ENCODE peak calls at places on chromosome 1, in nine cellular contexts. P is neural progenitor cell, I is MM.1S, L is GM23338, T is SK-N-SH, X is hepatocyte, N is OCI-LY7, C is PC-3, Z is HCT116. R is an unnamed sample.

GRCh38 chr1:20787775-20788488 is 825 bp upstream of the HP1BP3 start:
- DNase-seq in P (peak; percentile 23), I (no peak), L (peak; percentile 28), T (peak; percentile 34), X (peak; percentile 55), N (no peak), C (peak; percentile 53), Z (no peak), R (peak; percentile 88)

GRCh38 chr1:53577141-53578100 is 118.2 kb downstream of the DMRTB1 start:
- DNase-seq in P (peak; percentile 33), I (no peak), L (peak; percentile 48), T (no peak), X (no peak), N (no peak), C (no peak), Z (no peak), R (no peak)

GRCh38 chr1:218568962-218569530 is 223.9 kb downstream of the TGFB2 start:
- DNase-seq in P (no peak), I (no peak), L (no peak), T (no peak), X (no peak), N (no peak), C (no peak), Z (no peak), R (peak; percentile 29)

GRCh38 chr1:46193984-46194570 is 4.2 kb downstream of the POMGNT1 start:
- DNase-seq in P (no peak), I (no peak), L (peak; percentile 41), T (no peak), X (peak; percentile 4), N (no peak), C (no peak), Z (no peak), R (no peak)

GRCh38 chr1:225711236-225711937 is 58.5 kb upstream of the ENAH start:
- DNase-seq in P (no peak), I (no peak), L (no peak), T (no peak), X (peak; percentile 26), N (no peak), C (no peak), Z (no peak), R (no peak)

GRCh38 chr1:4736254-4736653 is 81.8 kb downstream of the AJAP1 start:
- DNase-seq in P (no peak), I (no peak), L (no peak), T (no peak), X (no peak), N (no peak), C (no peak), Z (no peak), R (no peak)

GRCh38 chr1:47465605-47466004 is 27.8 kb downstream of the FOXD2 start:
- DNase-seq in P (no peak), I (no peak), L (no peak), T (no peak), X (no peak), N (no peak), C (no peak), Z (no peak), R (no peak)

GRCh38 chr1:151011154-151011850 is 3.1 kb downstream of the PRUNE1 start:
- DNase-seq in P (no peak), I (no peak), L (no peak), T (no peak), X (no peak), N (no peak), C (no peak), Z (no peak), R (peak; percentile 42)

GRCh38 chr1:198986041-198986440 is 347.2 kb downstream of the PTPRC start:
- DNase-seq in P (no peak), I (no peak), L (no peak), T (no peak), X (no peak), N (no peak), C (no peak), Z (no peak), R (no peak)

GRCh38 chr1:209335090-209335692 is 248.3 kb upstream of the CAMK1G start:
- DNase-seq in P (peak; percentile 80), I (peak; percentile 51), L (peak; percentile 88), T (peak; percentile 59), X (peak; percentile 66), N (peak; percentile 11), C (peak; percentile 61), Z (peak; percentile 28), R (peak; percentile 62)

GRCh38 chr1:40735234-40735633 is 43.7 kb downstream of the NFYC start:
- DNase-seq in P (no peak), I (no peak), L (no peak), T (no peak), X (no peak), N (no peak), C (no peak), Z (no peak), R (no peak)

GRCh38 chr1:87329756-87330200 is 1.1 kb downstream of the LMO4 start:
- DNase-seq in P (no peak), I (peak; percentile 41), L (no peak), T (no peak), X (no peak), N (no peak), C (peak; percentile 3), Z (no peak), R (peak; percentile 56)

GRCh38 chr1:54118704-54119103 is 34.1 kb downstream of the CDCP2 start:
- DNase-seq in P (no peak), I (no peak), L (no peak), T (no peak), X (no peak), N (no peak), C (peak; percentile 77), Z (no peak), R (peak; percentile 93)

GRCh38 chr1:18010408-18010807 is 97.2 kb upstream of the IGSF21 start:
- DNase-seq in P (no peak), I (no peak), L (no peak), T (peak; percentile 22), X (no peak), N (no peak), C (no peak), Z (peak; percentile 12), R (no peak)

GRCh38 chr1:28246427-28246832 is 10.5 kb downstream of the ATP5IF1 start:
- DNase-seq in P (no peak), I (peak; percentile 76), L (peak; percentile 52), T (no peak), X (peak; percentile 67), N (peak; percentile 86), C (peak; percentile 90), Z (no peak), R (peak; percentile 63)

GRCh38 chr1:28247603-28248272 is 11.6 kb upstream of the SESN2 start:
- DNase-seq in P (no peak), I (no peak), L (no peak), T (no peak), X (no peak), N (no peak), C (no peak), Z (no peak), R (no peak)

GRCh38 chr1:28249013-28249870 is 10.1 kb upstream of the SESN2 start:
- DNase-seq in P (peak; percentile 50), I (peak; percentile 40), L (peak; percentile 70), T (peak; percentile 31), X (peak; percentile 63), N (peak; percentile 85), C (peak; percentile 88), Z (peak; percentile 85), R (peak; percentile 75)

GRCh38 chr1:28248273-28249012 is 10.9 kb upstream of the SESN2 start:
- DNase-seq in P (peak; percentile 81), I (peak; percentile 82), L (peak; percentile 92), T (peak; percentile 69), X (peak; percentile 85), N (peak; percentile 88), C (peak; percentile 80), Z (peak; percentile 64), R (peak; percentile 86)

GRCh38 chr1:28249879-28250295 is 9.4 kb upstream of the SESN2 start:
- DNase-seq in P (no peak), I (no peak), L (no peak), T (no peak), X (no peak), N (no peak), C (no peak), Z (no peak), R (peak; percentile 51)
- H2AFZ ChIP-seq in P (no peak overlapping the region), I (peak overlapping the region; percentile 83), L (no peak overlapping the region), T (no peak overlapping the region), X (no peak overlapping the region), N (peak overlapping the region; percentile 94), C (no peak overlapping the region), Z (peak overlapping the region; percentile 41), R (peak overlapping the region; percentile 91)

GRCh38 chr1:214420833-214421232 is 130.6 kb downstream of the PTPN14 start:
- DNase-seq in P (no peak), I (no peak), L (no peak), T (no peak), X (no peak), N (no peak), C (no peak), Z (no peak), R (no peak)
- TF ChIP-seq EZH2phosphoT487 in P (no peak), I (no peak), L (no peak), T (no peak), X (no peak), N (no peak), C (no peak), Z (no peak), R (no peak)

GRCh38 chr1:180271640-180272255 is 41.7 kb downstream of the LHX4 start:
- DNase-seq in P (no peak), I (no peak), L (no peak), T (no peak), X (no peak), N (no peak), C (no peak), Z (no peak), R (no peak)

GRCh38 chr1:180272395-180272794 is 42.3 kb downstream of the LHX4 start:
- DNase-seq in P (no peak), I (no peak), L (no peak), T (no peak), X (no peak), N (no peak), C (no peak), Z (no peak), R (no peak)

GRCh38 chr1:180273066-180273465 is 43.0 kb downstream of the LHX4 start:
- DNase-seq in P (no peak), I (no peak), L (no peak), T (no peak), X (no peak), N (no peak), C (no peak), Z (no peak), R (no peak)

GRCh38 chr1:180275726-180276125 is 45.7 kb downstream of the LHX4 start:
- DNase-seq in P (no peak), I (no peak), L (no peak), T (no peak), X (no peak), N (no peak), C (no peak), Z (no peak), R (no peak)

DNA sequence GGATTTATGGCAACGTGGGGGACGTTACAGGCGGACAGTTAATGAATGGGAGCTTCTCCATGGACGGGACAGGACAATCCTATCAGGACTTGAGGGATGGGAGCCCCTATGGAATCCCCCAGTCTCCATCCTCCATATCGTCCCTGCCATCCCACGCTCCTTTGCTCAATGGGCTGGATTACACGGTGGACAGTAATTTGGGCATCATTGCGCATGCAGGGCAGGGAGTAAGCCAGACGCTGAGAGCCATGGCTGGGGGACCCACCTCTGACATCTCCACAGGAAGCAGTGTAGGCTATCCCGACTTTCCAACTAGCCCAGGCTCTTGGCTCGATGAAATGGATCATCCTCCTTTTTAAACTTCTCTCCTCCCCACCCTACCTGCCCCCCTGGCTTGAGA is 44.2 kb downstream of the LHX4 start:
- DNase-seq in P (no peak), I (no peak), L (no peak), T (no peak), X (no peak), N (no peak), C (no peak), Z (no peak), R (no peak)
- H2AFZ ChIP-seq in P (no peak overlapping the region), I (no peak overlapping the region), L (no peak overlapping the region), T (no peak overlapping the region), X (no peak overlapping the region), N (no peak overlapping the region), C (no peak overlapping the region), Z (no peak overlapping the region), R (no peak overlapping the region)

GRCh38 chr1:60664079-60664478 is 418.3 kb upstream of the NFIA start:
- DNase-seq in P (no peak), I (no peak), L (no peak), T (no peak), X (no peak), N (no peak), C (no peak), Z (no peak), R (no peak)
- TF ChIP-seq EZH2phosphoT487 in P (no peak), I (no peak), L (no peak), T (no peak), X (no peak), N (no peak), C (no peak), Z (no peak), R (no peak)

R was measured in GM23248.